ENCODE peak calls at places on chromosome 10, in ten cellular contexts. E, H, O, F, L, I, W, B, P and S are unnamed samples.

GRCh38 chr10:71375954-71376353 is 20.8 kb upstream of the CDH23 start:
- DNase-seq in H (no peak), E (no peak), F (no peak), P (no peak), B (no peak), I (no peak), O (no peak), L (no peak), W (no peak), S (no peak)

GRCh38 chr10:109504401-109504800 is 418.9 kb downstream of the XPNPEP1 start:
- DNase-seq in P (no peak), B (peak), E (no peak), L (no peak), F (no peak), W (no peak), I (no peak), H (no peak), O (no peak), S (peak)

GRCh38 chr10:75404335-75405200 is 3.0 kb upstream of the ZNF503 start:
- DNase-seq in B (no peak), I (no peak), F (no peak), L (no peak), W (no peak), H (peak), E (peak), P (no peak), O (no peak), S (peak)

GRCh38 chr10:123552760-123553554 is 113.2 kb upstream of the GPR26 start:
- DNase-seq in E (no peak), F (no peak), W (no peak), L (no peak), B (no peak), H (no peak), P (no peak), O (no peak), I (no peak), S (no peak)

GRCh38 chr10:100872034-100872791 is 40.5 kb upstream of the SLF2 start:
- DNase-seq in F (peak), B (no peak), I (no peak), E (no peak), H (peak), O (no peak), L (peak), W (no peak), P (peak), S (peak)

GRCh38 chr10:7826971-7827370 is 8.7 kb downstream of the TAF3 start:
- DNase-seq in E (no peak), I (no peak), O (no peak), W (no peak), L (no peak), H (no peak), B (no peak), F (no peak), P (no peak), S (peak)

GRCh38 chr10:22620140-22620857 is 94.1 kb downstream of the PIP4K2A start:
- DNase-seq in F (no peak), P (no peak), L (no peak), W (peak), H (no peak), I (no peak), B (peak), O (no peak), E (no peak), S (no peak)

GRCh38 chr10:127996586-127996985 is 89.7 kb downstream of the PTPRE start:
- DNase-seq in F (no peak), O (no peak), H (no peak), E (no peak), B (no peak), P (no peak), I (no peak), L (no peak), W (peak), S (peak)

GRCh38 chr10:79434223-79434687 is 11.2 kb downstream of the ZCCHC24 start:
- DNase-seq in F (no peak), L (peak), I (no peak), W (no peak), H (no peak), O (no peak), B (no peak), E (peak), P (no peak), S (no peak)

GRCh38 chr10:48750991-48751390 is 66.3 kb downstream of the WDFY4 start:
- DNase-seq in I (no peak), W (no peak), H (no peak), F (no peak), P (no peak), L (no peak), B (no peak), E (no peak), O (no peak), S (no peak)

GRCh38 chr10:21727452-21728168 is 193.6 kb downstream of the MLLT10 start:
- DNase-seq in I (no peak), L (no peak), P (no peak), H (no peak), O (no peak), E (no peak), W (no peak), F (no peak), B (no peak), S (peak)

GRCh38 chr10:122388287-122388997 is 13.9 kb downstream of the PLEKHA1 start:
- DNase-seq in B (no peak), O (no peak), P (no peak), E (no peak), L (no peak), H (no peak), F (peak), I (no peak), W (no peak), S (no peak)

GRCh38 chr10:58704226-58705200 is 191.8 kb downstream of the BICC1 start:
- DNase-seq in P (no peak), E (no peak), F (no peak), B (no peak), W (no peak), I (no peak), O (no peak), L (no peak), H (no peak), S (no peak)

GRCh38 chr10:66591865-66592264 is 334.0 kb upstream of the LRRTM3 start:
- DNase-seq in B (peak), E (no peak), P (no peak), I (no peak), F (no peak), H (no peak), L (no peak), O (no peak), W (no peak), S (no peak)

GRCh38 chr10:13306103-13306502 is 6.2 kb upstream of the PHYH start:
- DNase-seq in L (no peak), H (no peak), O (no peak), W (no peak), F (no peak), B (no peak), P (no peak), E (no peak), I (no peak), S (no peak)

GRCh38 chr10:29386347-29386999 is 97.6 kb downstream of the LYZL1 start:
- DNase-seq in W (no peak), P (no peak), I (peak), H (peak), B (no peak), E (no peak), O (no peak), L (no peak), F (no peak), S (peak)

GRCh38 chr10:104254493-104255243 is at the start of gene GSTO1:
- DNase-seq in P (no peak), E (peak), I (peak), W (no peak), H (peak), L (peak), F (peak), B (no peak), O (peak), S (peak)

GRCh38 chr10:114801411-114801813 is 20.2 kb upstream of the FHIP2A start:
- DNase-seq in E (no peak), I (no peak), F (no peak), H (peak), L (no peak), W (no peak), O (no peak), B (no peak), P (no peak), S (no peak)

GRCh38 chr10:102449321-102450123 is 1.8 kb downstream of the C10orf95 start:
- DNase-seq in H (peak), F (peak), I (peak), L (peak), P (peak), O (peak), E (peak), W (no peak), B (no peak), S (peak)

GRCh38 chr10:122181901-122182799 is 88.9 kb upstream of the BTBD16 start:
- DNase-seq in F (no peak), W (no peak), E (no peak), O (no peak), I (no peak), B (no peak), L (no peak), H (no peak), P (no peak), S (no peak)